ENCODE peak calls at places on chromosome 1, in four cellular contexts. P, N, R and M are unnamed samples.
A peak's percentile ranks its signal among the peaks of the same experiment; 100 is the strongest.

GRCh38 chr1:193241132-193241827 is 54.9 kb upstream of the B3GALT2 start:
- DNase-seq in N (no peak), R (no peak), P (no peak), M (no peak)

GRCh38 chr1:24745711-24746582 is 700 bp downstream of the CLIC4 start:
- DNase-seq in R (no peak), N (no peak), P (peak; percentile 69), M (peak; percentile 37)

GRCh38 chr1:39105841-39106765 is 80.0 kb downstream of the NDUFS5 start:
- DNase-seq in N (no peak), P (peak; percentile 71), R (peak; percentile 69), M (peak; percentile 30)

GRCh38 chr1:83998599-83999315 is at the start of gene TTLL7:
- DNase-seq in R (peak; percentile 10), N (no peak), P (peak; percentile 80), M (peak; percentile 88)

GRCh38 chr1:10716424-10716823 is 80.0 kb downstream of the CASZ1 start:
- DNase-seq in P (no peak), R (no peak), N (no peak), M (no peak)

GRCh38 chr1:150922519-150922975 is 3.6 kb upstream of the SETDB1 start:
- DNase-seq in N (peak; percentile 86), R (peak; percentile 70), P (peak; percentile 74), M (peak; percentile 71)

GRCh38 chr1:205447457-205448415 is 8.1 kb downstream of the BLACAT1 start:
- DNase-seq in N (no peak), R (no peak), P (peak; percentile 65), M (no peak)

GRCh38 chr1:222547260-222547614 is 667 bp downstream of the HHIPL2 start:
- DNase-seq in N (no peak), P (no peak), R (no peak), M (no peak)

GRCh38 chr1:202642212-202642611 is 68.0 kb downstream of the SYT2 start:
- DNase-seq in R (no peak), N (no peak), P (no peak), M (no peak)

GRCh38 chr1:65429806-65430205 is 9.3 kb downstream of the LEPR start:
- DNase-seq in P (no peak), R (no peak), N (no peak), M (no peak)

GRCh38 chr1:73839922-73840321 is 358.1 kb downstream of the LRRIQ3 start:
- DNase-seq in P (no peak), R (peak; percentile 1), N (no peak), M (no peak)

GRCh38 chr1:68542586-68542985 is 45.7 kb upstream of the DEPDC1 start:
- DNase-seq in N (no peak), P (no peak), R (no peak), M (no peak)

GRCh38 chr1:117120774-117121588 is 568 bp downstream of the TRIM45 start:
- DNase-seq in R (peak; percentile 4), N (no peak), P (peak; percentile 83), M (no peak)
- TF ChIP-seq TARDBP in R (no peak), N (no peak), P (no peak), M (no peak)

DNA sequence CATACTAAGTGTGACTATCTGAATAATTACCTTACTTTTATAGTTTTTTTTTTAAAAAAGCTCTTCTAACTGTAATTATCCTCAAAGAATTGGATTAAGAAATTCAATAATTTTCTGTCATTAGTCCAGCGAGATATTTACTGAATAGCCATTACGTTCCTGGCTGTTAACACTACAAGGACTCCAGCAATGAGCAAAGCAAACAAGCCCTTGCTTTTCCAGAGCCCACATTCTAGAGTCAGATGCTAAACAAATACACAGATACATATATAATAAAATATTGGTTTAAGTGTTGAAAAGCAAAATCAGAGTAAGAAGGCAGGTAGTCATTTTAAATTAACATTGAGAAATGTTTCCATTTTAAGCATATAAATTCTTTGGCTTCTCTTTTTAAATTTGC is 118.4 kb downstream of the ATF6 start:
- DNase-seq in N (no peak), P (no peak), R (no peak), M (no peak)
- TF ChIP-seq TARDBP in N (no peak), P (no peak), R (no peak), M (no peak)

GRCh38 chr1:207313131-207313530 is 8.3 kb upstream of the CD55 start:
- DNase-seq in P (no peak), N (no peak), R (no peak), M (no peak)
- TF ChIP-seq TARDBP in P (no peak), N (no peak), R (no peak), M (no peak)

GRCh38 chr1:212901290-212901689 is 43.2 kb downstream of the FLVCR1 start:
- DNase-seq in P (no peak), R (no peak), N (no peak), M (no peak)

GRCh38 chr1:212903664-212904063 is 45.6 kb downstream of the FLVCR1 start:
- DNase-seq in R (no peak), P (no peak), N (no peak), M (no peak)

GRCh38 chr1:212902054-212902453 is 44.0 kb downstream of the FLVCR1 start:
- DNase-seq in N (no peak), P (no peak), R (no peak), M (no peak)

DNA sequence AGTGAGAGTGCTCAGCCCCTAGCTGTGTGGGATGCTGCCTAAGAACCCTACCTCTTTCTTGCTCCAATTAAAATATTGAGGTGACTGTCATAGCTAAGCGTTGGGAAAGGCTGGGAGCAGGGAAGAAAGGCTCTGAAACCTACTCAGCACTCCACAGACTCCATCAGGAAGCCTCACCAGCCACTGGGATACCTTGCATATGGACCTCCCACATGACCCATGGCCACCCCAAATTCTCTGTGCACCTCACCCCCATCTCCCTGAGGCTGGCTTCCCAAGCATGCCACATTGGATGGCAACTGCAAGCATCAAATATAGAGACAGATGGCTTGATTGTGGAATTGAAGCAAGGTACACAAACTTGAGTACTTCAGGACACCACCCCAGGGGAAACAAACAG is 41.8 kb downstream of the FLVCR1 start:
- DNase-seq in N (no peak), P (no peak), R (no peak), M (no peak)
- TF ChIP-seq TARDBP in N (no peak), P (no peak), R (no peak), M (no peak)

DNA sequence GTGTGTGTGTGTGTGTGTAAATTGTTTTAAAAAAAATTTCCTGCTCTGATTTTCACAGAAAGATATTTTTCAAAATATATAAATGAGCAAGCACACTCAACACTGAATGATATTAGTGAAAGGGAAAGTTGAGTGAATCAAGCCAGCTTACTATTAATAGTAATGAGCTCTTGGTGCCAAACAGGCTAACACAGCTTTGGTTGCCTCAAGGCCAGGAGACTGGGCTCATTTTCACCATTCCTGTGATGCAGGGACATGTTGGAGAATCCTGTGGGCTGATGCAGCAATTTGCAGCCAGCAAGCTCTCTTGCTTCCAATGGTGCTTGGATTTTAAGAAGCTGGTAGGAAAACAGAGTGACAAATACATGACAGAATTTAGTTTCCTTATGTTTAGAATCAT is 30.2 kb downstream of the PLA2G4A start:
- DNase-seq in R (no peak), N (no peak), P (no peak), M (no peak)
- TF ChIP-seq TARDBP in R (no peak), N (no peak), P (no peak), M (no peak)

GRCh38 chr1:97883823-97884222 is 37.0 kb downstream of the DPYD start:
- DNase-seq in R (no peak), N (no peak), P (no peak), M (no peak)

GRCh38 chr1:97886199-97886598 is 34.6 kb downstream of the DPYD start:
- DNase-seq in N (no peak), R (no peak), P (no peak), M (no peak)
- TF ChIP-seq TARDBP in N (no peak), R (no peak), P (no peak), M (no peak)

GRCh38 chr1:108612496-108612895 is 48.4 kb downstream of the HENMT1 start:
- DNase-seq in R (no peak), N (no peak), P (no peak), M (no peak)
- TF ChIP-seq TARDBP in R (no peak), N (no peak), P (no peak), M (no peak)

DNA sequence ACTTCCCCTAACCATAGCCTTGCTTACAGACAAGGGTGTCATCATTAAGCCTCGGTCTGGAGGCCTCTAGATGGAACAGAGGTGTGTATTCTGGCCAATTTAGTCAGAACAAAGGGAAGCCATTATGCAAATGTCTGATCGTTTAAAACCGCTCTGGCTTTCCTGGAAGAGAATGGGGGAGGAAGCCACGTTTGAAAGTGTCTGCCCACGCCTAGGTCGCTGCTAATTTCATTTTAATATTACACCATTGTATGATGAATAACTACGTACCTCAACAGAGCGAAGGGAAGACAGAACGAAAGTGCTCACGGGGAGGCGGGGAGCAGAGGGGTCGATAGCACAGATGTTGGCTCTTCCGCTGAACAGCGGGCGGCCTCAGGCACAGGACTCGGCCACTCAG is 41.1 kb upstream of the CSF3R start:
- DNase-seq in N (no peak), P (no peak), R (no peak), M (no peak)
- TF ChIP-seq TARDBP in N (no peak), P (no peak), R (no peak), M (no peak)

GRCh38 chr1:82465024-82465423 is 664.3 kb downstream of the ADGRL2 start:
- DNase-seq in P (no peak), R (no peak), N (no peak), M (no peak)
- TF ChIP-seq TARDBP in P (no peak), R (no peak), N (no peak), M (no peak)

GRCh38 chr1:156114101-156114918 is at the start of gene LMNA:
- DNase-seq in N (peak; percentile 48), P (peak; percentile 92), R (peak; percentile 75), M (peak; percentile 87)

GRCh38 chr1:156112276-156113137 is 2.0 kb upstream of the LMNA start:
- DNase-seq in P (no peak), N (no peak), R (no peak), M (no peak)

GRCh38 chr1:156115514-156116374 is 1.2 kb downstream of the LMNA start:
- DNase-seq in N (no peak), R (peak; percentile 41), P (peak; percentile 29), M (no peak)

GRCh38 chr1:156113263-156114004 is 1.1 kb upstream of the LMNA start:
- DNase-seq in P (no peak), N (no peak), R (no peak), M (no peak)

DNA sequence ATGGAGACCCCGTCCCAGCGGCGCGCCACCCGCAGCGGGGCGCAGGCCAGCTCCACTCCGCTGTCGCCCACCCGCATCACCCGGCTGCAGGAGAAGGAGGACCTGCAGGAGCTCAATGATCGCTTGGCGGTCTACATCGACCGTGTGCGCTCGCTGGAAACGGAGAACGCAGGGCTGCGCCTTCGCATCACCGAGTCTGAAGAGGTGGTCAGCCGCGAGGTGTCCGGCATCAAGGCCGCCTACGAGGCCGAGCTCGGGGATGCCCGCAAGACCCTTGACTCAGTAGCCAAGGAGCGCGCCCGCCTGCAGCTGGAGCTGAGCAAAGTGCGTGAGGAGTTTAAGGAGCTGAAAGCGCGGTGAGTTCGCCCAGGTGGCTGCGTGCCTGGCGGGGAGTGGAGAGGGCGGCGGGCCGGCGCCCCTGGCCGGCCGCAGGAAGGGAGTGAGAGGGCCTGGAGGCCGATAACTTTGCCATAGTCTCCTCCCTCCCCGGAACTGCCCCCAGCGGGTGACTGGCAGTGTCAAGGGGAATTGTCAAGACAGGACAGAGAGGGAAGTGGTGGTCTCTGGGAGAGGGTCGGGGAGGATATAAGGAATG is 505 bp downstream of the LMNA start:
- DNase-seq in N (no peak), P (no peak), R (no peak), M (peak; percentile 55)
- TF ChIP-seq TARDBP in N (no peak), P (no peak), R (peak; percentile 9), M (no peak)